ENCODE peak calls at places on chromosome 20, in four cellular contexts. One of them, this sample, is unnamed.

GRCh38 chr20:46803446-46804020 is 91.1 kb upstream of the EYA2 start:
- DNase-seq in K562: no peak
- DNase-seq in A549: no peak
- DNase-seq in GM12878: no peak
- DNase-seq in this sample: no peak

GRCh38 chr20:45014671-45015415 is 48.5 kb downstream of the STK4 start:
- DNase-seq in K562: no peak
- DNase-seq in A549: no peak
- DNase-seq in GM12878: no peak
- DNase-seq in this sample: no peak

GRCh38 chr20:60055740-60056139 is 97.5 kb downstream of the CDH26 start:
- DNase-seq in GM12878: peak
- DNase-seq in K562: no peak
- DNase-seq in A549: no peak
- DNase-seq in this sample: no peak

GRCh38 chr20:58469500-58470129 is 45.6 kb downstream of the APCDD1L start:
- DNase-seq in A549: no peak
- DNase-seq in GM12878: no peak
- DNase-seq in K562: no peak
- DNase-seq in this sample: no peak

GRCh38 chr20:2799688-2800589 is 488 bp downstream of the CPXM1 start:
- DNase-seq in A549: no peak
- DNase-seq in K562: no peak
- DNase-seq in GM12878: no peak
- DNase-seq in this sample: no peak

GRCh38 chr20:49381558-49382493 is 100.6 kb downstream of the KCNB1 start:
- DNase-seq in K562: no peak
- DNase-seq in A549: peak
- DNase-seq in GM12878: no peak
- DNase-seq in this sample: no peak

GRCh38 chr20:45138451-45139300 is 14.4 kb upstream of the WFDC12 start:
- DNase-seq in K562: peak
- DNase-seq in GM12878: no peak
- DNase-seq in A549: peak
- DNase-seq in this sample: peak

GRCh38 chr20:39021748-39022147 is 59.6 kb downstream of the DHX35 start:
- DNase-seq in A549: no peak
- DNase-seq in K562: no peak
- DNase-seq in GM12878: peak
- DNase-seq in this sample: no peak

GRCh38 chr20:36808317-36809257 is 35.0 kb upstream of the DSN1 start:
- DNase-seq in A549: peak
- DNase-seq in K562: peak
- DNase-seq in GM12878: no peak
- DNase-seq in this sample: peak

GRCh38 chr20:6295477-6296256 is 172.8 kb upstream of the FERMT1 start:
- DNase-seq in GM12878: no peak
- DNase-seq in A549: no peak
- DNase-seq in K562: no peak
- DNase-seq in this sample: no peak

GRCh38 chr20:47720636-47721427 is 64.4 kb downstream of the SULF2 start:
- DNase-seq in GM12878: no peak
- DNase-seq in K562: no peak
- DNase-seq in A549: no peak
- DNase-seq in this sample: no peak

GRCh38 chr20:13936781-13937576 is 53.4 kb downstream of the SEL1L2 start:
- DNase-seq in A549: no peak
- DNase-seq in K562: no peak
- DNase-seq in GM12878: no peak
- DNase-seq in this sample: no peak

GRCh38 chr20:59042796-59043621 is 423 bp upstream of the PRELID3B start:
- DNase-seq in GM12878: peak
- DNase-seq in K562: peak
- DNase-seq in A549: peak
- DNase-seq in this sample: peak

GRCh38 chr20:50188879-50189680 is 1.6 kb upstream of the CEBPB start:
- DNase-seq in K562: no peak
- DNase-seq in A549: no peak
- DNase-seq in GM12878: no peak
- DNase-seq in this sample: peak

GRCh38 chr20:41424546-41424945 is 57.9 kb upstream of the EMILIN3 start:
- DNase-seq in GM12878: no peak
- DNase-seq in K562: no peak
- DNase-seq in A549: no peak
- DNase-seq in this sample: no peak

GRCh38 chr20:4912380-4913142 is 88.7 kb downstream of the SLC23A2 start:
- DNase-seq in A549: no peak
- DNase-seq in GM12878: no peak
- DNase-seq in K562: no peak
- DNase-seq in this sample: no peak

GRCh38 chr20:59139998-59140397 is 23.6 kb upstream of the ZNF831 start:
- DNase-seq in K562: no peak
- DNase-seq in GM12878: no peak
- DNase-seq in A549: no peak
- DNase-seq in this sample: no peak

DNA sequence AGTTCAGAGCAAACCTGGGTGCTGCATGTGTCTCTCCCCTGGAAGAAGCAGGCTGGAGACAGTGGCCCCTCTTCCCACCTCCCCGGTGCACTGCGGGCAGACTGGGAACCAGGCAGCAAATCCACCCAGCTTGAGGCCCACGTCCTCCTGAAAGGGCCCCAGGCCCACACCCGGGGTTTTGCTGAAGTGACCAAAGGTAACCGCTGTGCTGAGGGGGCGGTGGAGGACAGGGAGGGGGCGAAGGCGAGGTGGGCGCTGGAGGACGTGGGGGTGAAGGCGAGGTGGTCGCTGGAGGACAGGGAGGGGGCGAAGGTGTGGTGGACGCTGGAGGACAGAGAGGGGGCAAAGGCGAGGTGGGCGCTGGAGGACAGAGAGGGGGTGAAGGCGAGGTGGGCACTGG is 1.8 kb upstream of the BIRC7 start:
- DNase-seq in GM12878: no peak
- DNase-seq in A549: no peak
- DNase-seq in K562: no peak
- DNase-seq in this sample: no peak
- TF ChIP-seq CHD4 in GM12878: no peak
- TF ChIP-seq CHD4 in A549: no peak
- TF ChIP-seq CHD4 in K562: no peak
- TF ChIP-seq CHD4 in this sample: no peak

GRCh38 chr20:22383156-22383555 is 201.2 kb downstream of the FOXA2 start:
- DNase-seq in A549: no peak
- DNase-seq in K562: no peak
- DNase-seq in GM12878: no peak
- DNase-seq in this sample: no peak

GRCh38 chr20:22384978-22385377 is 199.4 kb downstream of the FOXA2 start:
- DNase-seq in A549: no peak
- DNase-seq in GM12878: no peak
- DNase-seq in K562: no peak
- DNase-seq in this sample: peak

GRCh38 chr20:22385602-22386299 is 198.6 kb downstream of the FOXA2 start:
- DNase-seq in GM12878: no peak
- DNase-seq in A549: peak
- DNase-seq in K562: peak
- DNase-seq in this sample: peak

GRCh38 chr20:22387452-22387851 is 196.9 kb downstream of the FOXA2 start:
- DNase-seq in A549: no peak
- DNase-seq in K562: no peak
- DNase-seq in GM12878: no peak
- DNase-seq in this sample: no peak

GRCh38 chr20:22386300-22386623 is 198.1 kb downstream of the FOXA2 start:
- DNase-seq in K562: no peak
- DNase-seq in A549: no peak
- DNase-seq in GM12878: no peak
- DNase-seq in this sample: no peak
- TF ChIP-seq CHD4 in K562: no peak
- TF ChIP-seq CHD4 in A549: no peak
- TF ChIP-seq CHD4 in GM12878: no peak
- TF ChIP-seq CHD4 in this sample: no peak

GRCh38 chr20:10419550-10420133 is 14.4 kb downstream of the MKKS start:
- DNase-seq in K562: no peak
- DNase-seq in GM12878: no peak
- DNase-seq in A549: peak
- DNase-seq in this sample: no peak

GRCh38 chr20:10411673-10412072 is 22.3 kb downstream of the MKKS start:
- DNase-seq in A549: no peak
- DNase-seq in GM12878: no peak
- DNase-seq in K562: no peak
- DNase-seq in this sample: no peak

GRCh38 chr20:10412591-10413408 is 21.2 kb downstream of the MKKS start:
- DNase-seq in K562: no peak
- DNase-seq in GM12878: no peak
- DNase-seq in A549: peak
- DNase-seq in this sample: no peak

DNA sequence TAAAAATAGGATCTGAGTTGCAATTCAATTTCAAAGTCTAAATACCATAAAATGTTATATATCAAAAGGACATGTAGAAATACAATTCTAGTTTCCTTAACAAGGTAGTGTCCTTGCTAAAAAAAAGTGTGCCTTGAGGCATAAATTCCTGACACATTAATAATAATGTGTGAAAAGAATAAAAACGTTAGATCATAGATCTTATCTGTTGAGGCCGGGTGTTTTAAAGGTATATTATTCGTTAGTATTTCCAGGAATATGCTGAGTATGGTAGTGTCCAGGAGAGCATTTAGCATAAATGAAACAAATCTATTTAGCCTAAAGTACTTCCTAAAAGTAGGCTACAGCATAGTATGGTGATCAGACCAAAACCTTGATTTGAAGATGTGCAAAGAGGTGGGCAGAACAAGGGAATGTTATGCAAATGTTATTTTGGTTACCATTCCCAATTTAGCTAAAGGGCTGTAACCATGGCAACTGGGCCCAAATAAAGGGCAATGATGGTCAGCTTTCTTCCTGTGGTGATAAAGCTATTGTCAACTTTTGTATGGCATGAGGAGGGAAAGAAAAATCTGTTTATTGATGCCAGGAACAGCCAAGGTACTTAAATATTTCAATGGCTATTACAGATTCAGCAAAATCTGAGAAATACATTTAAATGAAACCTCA is 18.9 kb downstream of the MKKS start:
- DNase-seq in K562: peak
- DNase-seq in GM12878: no peak
- DNase-seq in A549: no peak
- DNase-seq in this sample: no peak
- TF ChIP-seq CHD4 in K562: no peak
- TF ChIP-seq CHD4 in GM12878: no peak
- TF ChIP-seq CHD4 in A549: no peak
- TF ChIP-seq CHD4 in this sample: no peak

DNA sequence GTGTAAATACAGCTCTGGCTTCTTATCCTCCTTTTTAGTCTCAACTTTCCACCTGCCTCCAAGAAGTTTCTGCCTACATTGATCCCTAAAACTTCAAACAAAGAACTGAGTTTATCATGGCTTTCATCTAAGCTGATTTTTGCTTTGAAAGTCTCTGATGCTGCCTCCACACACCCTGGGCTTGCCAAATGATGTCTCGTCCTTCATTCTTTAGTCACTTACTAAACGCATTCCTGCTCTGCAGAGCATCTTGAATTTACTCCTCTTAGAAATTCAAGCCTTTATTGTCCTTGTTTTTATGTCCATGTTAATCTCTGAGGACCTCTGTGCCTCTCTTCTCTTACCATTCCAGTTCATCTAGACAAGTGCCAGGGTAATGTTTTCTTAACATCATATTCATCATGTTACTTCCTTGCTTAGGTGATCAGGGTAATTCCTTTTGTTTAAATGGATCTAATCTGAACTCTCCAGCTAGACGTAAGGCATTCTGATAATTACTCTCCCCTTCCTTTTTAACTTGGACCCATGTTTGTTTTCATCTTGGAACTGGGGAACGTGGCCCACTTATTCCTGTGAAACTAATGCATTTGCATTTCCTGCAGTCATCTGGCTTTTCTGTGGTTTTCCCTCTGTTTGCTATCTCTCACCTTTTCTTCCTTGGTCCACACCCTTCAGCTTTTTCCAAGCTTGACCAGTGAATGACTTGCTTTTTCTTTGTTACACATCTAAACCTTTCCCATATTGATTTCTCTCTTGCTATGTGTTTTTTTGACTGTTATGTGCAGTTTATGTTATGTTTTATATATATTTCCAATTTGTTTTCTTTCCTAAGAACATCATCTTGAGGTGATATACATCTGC is 33.1 kb downstream of the SLX4IP start:
- DNase-seq in A549: no peak
- DNase-seq in GM12878: no peak
- DNase-seq in K562: no peak
- DNase-seq in this sample: no peak
- TF ChIP-seq CHD4 in A549: no peak
- TF ChIP-seq CHD4 in GM12878: no peak
- TF ChIP-seq CHD4 in K562: no peak
- TF ChIP-seq CHD4 in this sample: no peak

GRCh38 chr20:53943522-53944291 is 126.7 kb downstream of the BCAS1 start:
- DNase-seq in K562: peak
- DNase-seq in A549: peak
- DNase-seq in GM12878: no peak
- DNase-seq in this sample: peak
- TF ChIP-seq CHD4 in K562: no peak
- TF ChIP-seq CHD4 in A549: no peak
- TF ChIP-seq CHD4 in GM12878: no peak
- TF ChIP-seq CHD4 in this sample: no peak

GRCh38 chr20:57291003-57291402 is 24.6 kb upstream of the BMP7 start:
- DNase-seq in A549: no peak
- DNase-seq in GM12878: no peak
- DNase-seq in K562: no peak
- DNase-seq in this sample: no peak
- TF ChIP-seq CHD4 in A549: no peak
- TF ChIP-seq CHD4 in GM12878: no peak
- TF ChIP-seq CHD4 in K562: no peak
- TF ChIP-seq CHD4 in this sample: no peak

GRCh38 chr20:43899274-43899878 is 15.3 kb upstream of the TOX2 start:
- DNase-seq in K562: no peak
- DNase-seq in GM12878: no peak
- DNase-seq in A549: no peak
- DNase-seq in this sample: no peak

GRCh38 chr20:43900062-43900461 is 14.6 kb upstream of the TOX2 start:
- DNase-seq in GM12878: no peak
- DNase-seq in K562: no peak
- DNase-seq in A549: no peak
- DNase-seq in this sample: no peak

GRCh38 chr20:43895235-43895634 is 19.4 kb upstream of the TOX2 start:
- DNase-seq in K562: no peak
- DNase-seq in A549: no peak
- DNase-seq in GM12878: no peak
- DNase-seq in this sample: no peak

GRCh38 chr20:43893930-43894329 is 20.7 kb upstream of the TOX2 start:
- DNase-seq in K562: no peak
- DNase-seq in A549: no peak
- DNase-seq in GM12878: no peak
- DNase-seq in this sample: no peak

GRCh38 chr20:43894531-43894930 is 20.1 kb upstream of the TOX2 start:
- DNase-seq in A549: no peak
- DNase-seq in GM12878: no peak
- DNase-seq in K562: no peak
- DNase-seq in this sample: no peak
- TF ChIP-seq CHD4 in A549: no peak
- TF ChIP-seq CHD4 in GM12878: no peak
- TF ChIP-seq CHD4 in K562: no peak
- TF ChIP-seq CHD4 in this sample: no peak